ENCODE peak calls at places on chromosomes 6 and 20, in five cellular contexts. V, Z, G, W and N are unnamed samples.

GRCh38 chr6:134908906-134909516 is 40.9 kb downstream of the ALDH8A1 start:
- DNase-seq in W (no peak), Z (peak), V (no peak), G (no peak), N (no peak)

GRCh38 chr6:148462203-148462602 is 119.6 kb downstream of the SASH1 start:
- DNase-seq in G (no peak), W (no peak), V (no peak), Z (no peak), N (no peak)

GRCh38 chr6:53741417-53741816 is 53.4 kb upstream of the LRRC1 start:
- DNase-seq in Z (no peak), G (no peak), W (no peak), V (no peak), N (no peak)

GRCh38 chr6:149940673-149940984 is 1.2 kb upstream of the ULBP2 start:
- DNase-seq in W (no peak), V (no peak), Z (no peak), G (no peak), N (no peak)

GRCh38 chr20:36919715-36920333 is 31.7 kb downstream of the SAMHD1 start:
- DNase-seq in Z (no peak), V (peak), G (peak), W (peak), N (no peak)

GRCh38 chr6:3330199-3330598 is 71.5 kb downstream of the PSMG4 start:
- DNase-seq in G (no peak), V (no peak), W (no peak), Z (no peak), N (no peak)

GRCh38 chr20:3924304-3925112 is 35.3 kb downstream of the PANK2 start:
- DNase-seq in V (no peak), Z (peak), W (no peak), G (no peak), N (no peak)

GRCh38 chr20:61531553-61532345 is 279.7 kb downstream of the CDH4 start:
- DNase-seq in G (no peak), Z (no peak), V (no peak), W (no peak), N (no peak)

GRCh38 chr6:53483423-53484353 is 61.2 kb downstream of the GCLC start:
- DNase-seq in G (no peak), Z (peak), V (no peak), W (no peak), N (no peak)

GRCh38 chr6:51249798-51250197 is 431.1 kb downstream of the TFAP2B start:
- DNase-seq in G (no peak), V (no peak), W (no peak), Z (no peak), N (no peak)

GRCh38 chr6:2754911-2755310 is 4.2 kb upstream of the MYLK4 start:
- DNase-seq in G (no peak), V (no peak), W (no peak), Z (no peak), N (no peak)

GRCh38 chr6:151292974-151293373 is 53.2 kb downstream of the AKAP12 start:
- DNase-seq in W (no peak), Z (no peak), V (no peak), G (no peak), N (no peak)

GRCh38 chr20:57657537-57658446 is 37.6 kb upstream of the ZBP1 start:
- DNase-seq in G (peak), Z (peak), W (peak), V (no peak), N (peak)

GRCh38 chr6:68876792-68877493 is 241.9 kb downstream of the ADGRB3 start:
- DNase-seq in G (no peak), V (no peak), Z (no peak), W (no peak), N (no peak)

GRCh38 chr6:168149015-168149414 is 70.0 kb upstream of the FRMD1 start:
- DNase-seq in V (no peak), G (no peak), W (no peak), Z (no peak), N (peak)

GRCh38 chr6:101266063-101266462 is 127.4 kb upstream of the GRIK2 start:
- DNase-seq in V (no peak), G (no peak), W (no peak), Z (no peak), N (no peak)

GRCh38 chr6:89281779-89282246 is 33.3 kb downstream of the GABRR2 start:
- DNase-seq in V (peak), G (peak), Z (no peak), W (peak), N (no peak)
- TF ChIP-seq CTCF in V (peak), G (peak), Z (peak), W (peak), N (no peak)

GRCh38 chr6:72639920-72640621 is 18.2 kb downstream of the KCNQ5 start:
- DNase-seq in Z (no peak), G (no peak), V (no peak), W (no peak), N (no peak)
- TF ChIP-seq CTCF in Z (no peak), G (no peak), V (no peak), W (no peak), N (no peak)

GRCh38 chr20:49323622-49324238 is 45.9 kb upstream of the ZNFX1 start:
- DNase-seq in V (no peak), G (no peak), Z (no peak), W (peak), N (no peak)

GRCh38 chr20:49318091-49318429 is 40.2 kb upstream of the ZNFX1 start:
- DNase-seq in Z (no peak), V (no peak), G (no peak), W (no peak), N (no peak)

GRCh38 chr20:49318430-49319203 is 40.8 kb upstream of the ZNFX1 start:
- DNase-seq in V (peak), Z (no peak), G (no peak), W (no peak), N (no peak)

GRCh38 chr20:49319204-49319809 is 41.5 kb upstream of the ZNFX1 start:
- DNase-seq in V (no peak), W (no peak), G (no peak), Z (no peak), N (no peak)

GRCh38 chr20:49320460-49320859 is 42.6 kb upstream of the ZNFX1 start:
- DNase-seq in Z (no peak), V (peak), W (peak), G (no peak), N (no peak)
- TF ChIP-seq CTCF in Z (no peak), V (peak), W (peak), G (no peak), N (no peak)

DNA sequence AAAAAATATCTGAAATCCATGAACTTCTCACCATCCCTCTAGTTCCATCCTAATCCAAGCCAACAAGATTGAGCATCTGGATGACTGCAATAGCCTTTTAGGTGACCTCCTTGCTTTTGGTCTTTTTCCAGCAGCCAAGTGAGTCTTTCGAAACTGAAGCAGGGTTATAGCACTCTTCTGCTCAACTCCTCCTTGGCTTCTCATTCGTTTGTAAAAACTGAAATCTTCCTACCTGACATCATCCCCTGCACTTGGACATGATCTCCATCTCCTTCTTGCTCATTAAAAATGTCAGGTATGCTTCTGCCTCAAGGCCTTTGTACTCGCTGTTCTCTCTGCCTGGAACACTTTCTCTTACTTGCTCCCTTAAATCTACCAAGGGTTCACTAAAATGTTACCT is 46.0 kb downstream of the STX7 start:
- DNase-seq in Z (no peak), G (no peak), W (no peak), V (no peak), N (no peak)
- TF ChIP-seq CTCF in Z (no peak), G (no peak), W (no peak), V (no peak), N (no peak)

DNA sequence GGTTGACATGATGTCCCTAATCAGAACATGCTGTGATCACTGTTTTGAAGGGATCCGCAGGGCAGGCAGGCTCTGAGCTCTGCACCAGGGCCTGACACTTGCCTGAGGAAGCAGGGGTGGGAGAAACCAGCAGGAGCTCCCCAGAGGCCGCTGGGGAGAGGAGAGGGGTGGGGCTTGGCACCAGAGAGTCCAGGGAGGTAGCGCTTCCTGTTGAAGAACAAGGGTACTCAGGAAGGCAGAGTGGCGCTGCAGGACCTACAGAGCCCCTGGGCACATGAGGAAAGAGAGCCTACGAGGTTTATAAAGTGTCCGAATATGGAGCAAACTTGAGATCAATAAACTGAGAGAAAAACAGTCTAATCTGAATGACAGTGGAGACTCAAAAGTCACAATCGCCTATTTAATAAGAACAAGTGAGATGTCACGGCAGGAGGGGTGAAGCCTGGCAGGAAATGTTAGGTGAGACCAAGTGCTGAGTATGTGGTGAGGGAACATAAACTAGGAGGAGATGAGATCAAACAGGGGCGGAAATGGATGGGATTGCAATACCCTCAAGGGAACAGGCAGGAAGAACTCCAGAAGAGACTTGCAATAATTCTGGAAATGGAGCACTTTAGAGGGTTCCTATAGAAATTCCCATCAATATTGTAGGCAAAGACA is 5.8 kb upstream of the TBXT start:
- DNase-seq in G (no peak), W (peak), V (peak), Z (no peak), N (no peak)
- TF ChIP-seq CTCF in G (no peak), W (no peak), V (no peak), Z (no peak), N (no peak)

DNA sequence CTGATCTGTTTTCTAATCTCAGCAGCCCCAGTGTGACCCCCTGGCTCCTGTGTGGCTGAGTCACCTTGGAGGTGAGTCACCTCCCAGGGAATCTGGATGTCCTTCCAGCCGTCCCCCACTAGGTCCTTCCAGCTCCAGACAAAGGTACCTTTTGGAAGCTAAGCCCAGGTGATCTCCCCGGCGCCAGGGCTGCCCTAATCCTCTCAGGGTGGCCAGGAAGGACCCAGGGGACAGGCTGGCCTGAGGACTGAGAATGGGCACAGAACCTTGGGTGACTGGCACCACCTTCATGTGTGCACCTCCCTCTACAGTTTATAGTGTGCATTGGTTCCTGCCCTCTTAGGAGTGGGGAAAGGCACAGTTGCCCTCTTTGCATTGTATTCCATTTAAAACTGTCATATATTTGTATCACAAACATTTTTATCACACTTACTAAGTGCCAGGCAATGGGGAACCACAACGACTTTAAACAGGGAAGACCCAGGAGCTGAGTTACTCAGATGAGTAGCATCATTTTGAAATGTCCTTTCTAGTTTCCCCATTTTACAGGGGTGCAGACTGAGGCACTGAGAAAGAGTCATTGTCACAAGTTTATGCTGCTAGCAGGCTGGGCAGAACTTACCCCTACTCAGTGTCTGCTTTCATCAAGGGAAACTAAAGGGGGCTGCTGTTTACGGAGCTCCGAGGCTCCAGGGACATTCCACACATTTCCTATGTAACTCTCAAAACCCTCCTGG is 2.6 kb upstream of the BPIFB4 start:
- DNase-seq in G (no peak), Z (no peak), W (peak), V (no peak), N (no peak)
- TF ChIP-seq CTCF in G (peak), Z (peak), W (peak), V (no peak), N (no peak)

DNA sequence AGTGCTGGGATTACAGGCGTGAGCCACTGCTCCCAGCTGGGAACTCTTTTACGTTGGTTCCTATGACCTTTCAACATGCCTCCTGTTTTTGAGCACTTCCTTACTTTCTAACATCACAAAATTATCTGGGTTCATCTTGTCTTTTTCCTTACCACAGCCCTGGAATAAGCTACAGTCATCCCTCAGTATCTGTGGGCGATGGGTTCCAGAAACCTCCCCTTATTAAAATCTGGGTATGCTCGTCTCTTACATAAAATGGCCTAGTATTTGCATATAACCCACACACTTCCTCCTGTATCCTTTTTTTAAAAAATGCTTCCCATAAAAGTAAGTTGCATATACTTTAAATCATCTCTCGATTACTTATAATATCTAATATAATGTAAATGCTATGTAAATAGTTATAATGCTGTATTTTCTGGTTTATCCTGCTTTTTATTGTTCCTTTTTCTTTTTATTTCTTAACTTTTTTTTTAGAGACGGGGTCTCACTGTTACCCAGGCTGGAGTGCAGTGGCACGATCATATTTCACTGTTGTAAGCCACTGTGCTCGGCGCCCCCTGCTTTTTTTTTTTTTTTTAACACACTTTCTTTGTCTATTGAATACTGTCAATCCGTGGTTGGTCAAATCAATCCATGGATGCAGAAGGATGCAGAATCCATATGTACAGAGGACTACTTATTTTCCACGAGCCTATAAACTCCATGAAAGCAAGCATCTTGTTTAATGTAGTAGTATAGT is 9.2 kb downstream of the RPF2 start:
- DNase-seq in Z (no peak), V (no peak), G (no peak), W (no peak), N (no peak)
- TF ChIP-seq CTCF in Z (no peak), V (no peak), G (no peak), W (no peak), N (no peak)

DNA sequence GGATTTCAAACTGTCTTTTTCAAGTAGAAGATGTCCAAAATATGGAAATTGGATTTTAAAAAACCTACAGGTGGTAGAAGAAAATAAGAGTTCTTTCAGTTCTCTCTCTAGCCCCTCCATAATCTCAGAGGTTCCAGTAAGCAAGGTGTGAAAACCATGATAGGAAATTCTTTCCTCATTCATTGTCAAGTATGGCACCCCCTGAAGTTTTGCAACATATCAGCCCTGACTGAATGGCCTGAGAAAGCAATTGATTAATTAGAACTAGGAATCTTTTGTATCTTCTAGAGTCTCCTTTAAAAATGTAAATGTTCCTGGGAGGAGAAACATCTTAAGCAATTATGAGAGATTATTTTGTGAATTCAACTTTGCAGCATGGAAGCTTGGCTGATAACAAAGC is 198.7 kb upstream of the STXBP5 start:
- DNase-seq in W (no peak), V (no peak), G (no peak), Z (no peak), N (no peak)
- TF ChIP-seq CTCF in W (no peak), V (no peak), G (no peak), Z (no peak), N (no peak)

GRCh38 chr6:139996253-139996834 is 621.9 kb upstream of the CITED2 start:
- DNase-seq in V (peak), Z (no peak), W (peak), G (peak), N (no peak)
- TF ChIP-seq CTCF in V (peak), Z (peak), W (no peak), G (no peak), N (no peak)

DNA sequence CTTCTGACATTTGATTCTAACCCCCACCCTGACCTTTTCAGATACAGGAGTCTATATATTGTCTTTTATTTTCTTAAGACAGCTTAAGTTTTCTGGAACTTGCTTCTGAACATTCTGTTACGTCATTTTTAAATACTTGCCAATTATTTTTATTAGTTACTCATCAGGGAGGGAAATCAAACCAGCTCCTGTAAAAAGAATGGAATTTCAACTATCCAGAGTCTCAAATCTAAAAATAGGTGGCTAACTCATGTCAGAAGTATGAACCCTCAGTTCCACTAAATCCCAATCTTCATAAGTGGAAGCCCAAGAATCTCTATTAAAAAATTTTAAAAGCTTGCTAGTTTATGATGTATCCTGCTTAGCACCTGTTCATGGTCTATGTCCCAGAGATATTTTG is 900.0 kb downstream of the KIF16B start:
- DNase-seq in W (no peak), V (no peak), Z (no peak), G (no peak), N (no peak)
- TF ChIP-seq CTCF in W (no peak), V (no peak), Z (no peak), G (no peak), N (no peak)